ENCODE peak calls at places on chromosomes 13 and 19, in five cellular contexts. A is HEK293T; D is GM12878; S is activated CD4-positive, CD25-positive, alpha-beta regulatory T cell treated with anti-CD3 and anti-CD28 coated beads, Interleukin-2, amount 50 U/mL, for 16 hours; G is NCI-H774. I is an unnamed sample.

GRCh38 chr19:10888421-10888866 is 17.1 kb downstream of the CARM1 start:
- DNase-seq in A (no peak), G (no peak), S (no peak), D (no peak), I (no peak)

GRCh38 chr19:55489711-55490477 is 1.7 kb downstream of the SSC5D start:
- DNase-seq in D (no peak), S (no peak), G (no peak), A (no peak), I (peak)

GRCh38 chr13:75870397-75870801 is 234.3 kb downstream of the LMO7 start:
- DNase-seq in D (no peak), S (no peak), A (peak), G (no peak), I (no peak)

GRCh38 chr13:69600811-69601210 is 506.8 kb upstream of the ATXN8OS start:
- DNase-seq in G (no peak), A (no peak), S (no peak), D (no peak), I (no peak)

GRCh38 chr19:7931221-7932061 is 5.5 kb upstream of the CTXN1 start:
- DNase-seq in G (no peak), D (no peak), A (no peak), S (no peak), I (peak)

GRCh38 chr19:57269515-57270250 is 10.6 kb upstream of the ZNF460 start:
- DNase-seq in A (no peak), G (no peak), D (peak), S (no peak), I (no peak)

GRCh38 chr19:13215572-13216380 is 65.6 kb downstream of the IER2 start:
- DNase-seq in S (no peak), G (no peak), A (no peak), D (peak), I (no peak)

GRCh38 chr19:7109678-7110289 is 40.3 kb downstream of the ZNF557 start:
- DNase-seq in S (no peak), A (no peak), G (no peak), D (no peak), I (no peak)

GRCh38 chr19:57583521-57584416 is at the start of gene ZIK1:
- DNase-seq in A (no peak), G (no peak), S (peak), D (peak), I (peak)

GRCh38 chr19:12703056-12703455 is 6.6 kb upstream of the FBXW9 start:
- DNase-seq in A (peak), G (no peak), S (no peak), D (no peak), I (no peak)

I was measured in adrenal gland.